ENCODE peak calls at places on chromosomes 4 and X, in four cellular contexts. O is IMR-90, B is cardiac muscle cell, M is gastrocnemius medialis. L is an unnamed sample.

GRCh38 chrX:40855411-40855810 is 120.1 kb upstream of the MED14 start:
- DNase-seq in O (no peak), B (no peak), M (peak; percentile 23), L (no peak)

GRCh38 chr4:55296076-55296475 is 50.0 kb upstream of the SRD5A3 start:
- DNase-seq in O (no peak), B (no peak), M (no peak), L (no peak)

GRCh38 chr4:176444741-176445140 is 125.0 kb downstream of the SPCS3 start:
- DNase-seq in O (peak; percentile 91), B (peak; percentile 59), M (no peak), L (no peak)

GRCh38 chrX:19085975-19086772 is 36.1 kb downstream of the ADGRG2 start:
- DNase-seq in O (no peak), B (no peak), M (no peak), L (no peak)

GRCh38 chr4:77817304-77818076 is 1.7 kb downstream of the CNOT6L start:
- DNase-seq in O (no peak), B (no peak), M (no peak), L (peak; percentile 41)

GRCh38 chrX:50877310-50877709 is 33.2 kb upstream of the BMP15 start:
- DNase-seq in O (no peak), B (peak; percentile 46), M (no peak), L (no peak)

GRCh38 chr4:101345271-101345595 is 2.1 kb downstream of the PPP3CA start:
- DNase-seq in O (peak; percentile 24), B (peak; percentile 59), M (no peak), L (no peak)

GRCh38 chrX:69093960-69094935 is 71.0 kb downstream of the PJA1 start:
- DNase-seq in O (peak; percentile 60), B (peak; percentile 76), M (peak; percentile 28), L (peak; percentile 32)

GRCh38 chr4:43757147-43757546 is 691.5 kb downstream of the KCTD8 start:
- DNase-seq in O (no peak), B (no peak), M (no peak), L (no peak)

GRCh38 chr4:56468097-56468422 is 643 bp downstream of the SRP72 start:
- DNase-seq in O (peak; percentile 35), B (peak; percentile 35), M (no peak), L (peak; percentile 32)

GRCh38 chr4:96326846-96327245 is 487.0 kb downstream of the PDHA2 start:
- DNase-seq in O (no peak), B (no peak), M (no peak), L (no peak)

GRCh38 chrX:134626434-134626833 is 31.8 kb downstream of the PLAC1 start:
- DNase-seq in O (no peak), B (no peak), M (peak; percentile 34), L (no peak)

GRCh38 chr4:26145212-26145611 is 175.6 kb upstream of the RBPJ start:
- DNase-seq in O (no peak), B (no peak), M (no peak), L (no peak)

GRCh38 chr4:144809056-144809640 is 163.2 kb downstream of the HHIP start:
- DNase-seq in O (no peak), B (no peak), M (no peak), L (no peak)

GRCh38 chrX:8033175-8033574 is 106.0 kb upstream of the PNPLA4 start:
- DNase-seq in O (no peak), B (no peak), M (no peak), L (no peak)

GRCh38 chr4:108317377-108317776 is 148.6 kb upstream of the LEF1 start:
- DNase-seq in O (no peak), B (no peak), M (no peak), L (no peak)

GRCh38 chr4:108315699-108316098 is 147.0 kb upstream of the LEF1 start:
- DNase-seq in O (no peak), B (no peak), M (no peak), L (no peak)

GRCh38 chr4:108324450-108324849 is 155.7 kb upstream of the LEF1 start:
- DNase-seq in O (no peak), B (no peak), M (no peak), L (no peak)

GRCh38 chr4:108322497-108322896 is 153.8 kb upstream of the LEF1 start:
- DNase-seq in O (no peak), B (no peak), M (no peak), L (no peak)

GRCh38 chr4:108320066-108320465 is 151.3 kb upstream of the LEF1 start:
- DNase-seq in O (no peak), B (no peak), M (no peak), L (no peak)
- H3K4me3 ChIP-seq in O (no peak overlapping the region), B (no peak overlapping the region), M (no peak overlapping the region), L (no peak overlapping the region)

GRCh38 chr4:75630174-75630931 is at the start of gene CDKL2:
- DNase-seq in O (no peak), B (peak; percentile 77), M (peak; percentile 68), L (no peak)

GRCh38 chr4:75633846-75634245 is 3.5 kb upstream of the CDKL2 start:
- DNase-seq in O (peak; percentile 40), B (peak; percentile 42), M (no peak), L (no peak)

GRCh38 chr4:75629239-75629638 is 1.1 kb downstream of the CDKL2 start:
- DNase-seq in O (no peak), B (no peak), M (no peak), L (no peak)

GRCh38 chr4:75634281-75634680 is 4.0 kb upstream of the CDKL2 start:
- DNase-seq in O (no peak), B (no peak), M (no peak), L (no peak)

GRCh38 chr4:75630932-75631320 is 598 bp upstream of the CDKL2 start:
- DNase-seq in O (no peak), B (peak; percentile 16), M (no peak), L (no peak)
- H3K4me3 ChIP-seq in O (peak overlapping the region; percentile 66), B (peak overlapping the region; percentile 54), M (peak overlapping the region; percentile 57), L (no peak overlapping the region)

DNA sequence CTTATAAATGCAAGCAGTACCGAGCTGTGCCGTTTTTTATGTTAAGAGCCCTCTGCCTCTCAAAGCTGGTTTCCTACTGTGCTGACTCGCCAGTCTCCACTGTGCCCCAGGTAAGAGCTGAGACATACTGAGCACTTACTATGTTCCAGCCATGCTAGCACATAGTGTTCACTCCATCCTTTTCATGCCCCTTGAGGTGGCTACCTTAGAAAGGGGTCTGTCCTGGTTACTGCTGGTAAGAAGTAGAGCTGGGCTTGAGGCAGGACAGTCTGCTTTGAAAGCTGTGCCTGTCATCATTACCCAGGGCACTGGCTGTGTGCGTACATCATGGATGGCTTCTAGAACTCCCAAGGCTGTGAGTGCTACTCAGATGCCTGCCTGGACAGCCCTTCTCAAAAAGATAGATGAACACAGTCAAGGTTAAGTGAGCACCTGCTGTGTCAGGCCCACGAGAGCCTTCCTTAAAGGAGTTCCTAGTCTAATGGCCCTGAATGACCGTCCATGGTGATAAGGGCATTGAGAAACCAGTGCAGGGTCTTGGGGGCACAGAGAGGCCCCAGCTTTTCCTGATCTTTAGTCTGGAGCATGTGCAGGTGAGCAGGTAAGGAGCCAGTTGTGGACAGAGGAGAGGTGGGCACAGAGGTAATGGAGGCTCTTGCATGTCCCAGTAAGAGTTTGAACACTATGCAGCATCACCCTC is 1.6 kb downstream of the STK32B start:
- DNase-seq in O (no peak), B (no peak), M (no peak), L (no peak)
- H3K4me3 ChIP-seq in O (peak overlapping the region; percentile 53), B (no peak overlapping the region), M (no peak overlapping the region), L (no peak overlapping the region)

GRCh38 chrX:24243692-24244091 is 70.2 kb downstream of the SUPT20HL2 start:
- DNase-seq in O (peak; percentile 9), B (peak; percentile 31), M (no peak), L (no peak)

GRCh38 chrX:24248042-24248441 is 65.8 kb downstream of the SUPT20HL2 start:
- DNase-seq in O (no peak), B (no peak), M (no peak), L (no peak)

GRCh38 chrX:24245201-24245600 is 68.7 kb downstream of the SUPT20HL2 start:
- DNase-seq in O (peak; percentile 70), B (peak; percentile 78), M (no peak), L (no peak)

GRCh38 chrX:24241822-24242648 is 71.8 kb downstream of the SUPT20HL2 start:
- DNase-seq in O (peak; percentile 39), B (peak; percentile 57), M (peak; percentile 11), L (peak; percentile 20)

DNA sequence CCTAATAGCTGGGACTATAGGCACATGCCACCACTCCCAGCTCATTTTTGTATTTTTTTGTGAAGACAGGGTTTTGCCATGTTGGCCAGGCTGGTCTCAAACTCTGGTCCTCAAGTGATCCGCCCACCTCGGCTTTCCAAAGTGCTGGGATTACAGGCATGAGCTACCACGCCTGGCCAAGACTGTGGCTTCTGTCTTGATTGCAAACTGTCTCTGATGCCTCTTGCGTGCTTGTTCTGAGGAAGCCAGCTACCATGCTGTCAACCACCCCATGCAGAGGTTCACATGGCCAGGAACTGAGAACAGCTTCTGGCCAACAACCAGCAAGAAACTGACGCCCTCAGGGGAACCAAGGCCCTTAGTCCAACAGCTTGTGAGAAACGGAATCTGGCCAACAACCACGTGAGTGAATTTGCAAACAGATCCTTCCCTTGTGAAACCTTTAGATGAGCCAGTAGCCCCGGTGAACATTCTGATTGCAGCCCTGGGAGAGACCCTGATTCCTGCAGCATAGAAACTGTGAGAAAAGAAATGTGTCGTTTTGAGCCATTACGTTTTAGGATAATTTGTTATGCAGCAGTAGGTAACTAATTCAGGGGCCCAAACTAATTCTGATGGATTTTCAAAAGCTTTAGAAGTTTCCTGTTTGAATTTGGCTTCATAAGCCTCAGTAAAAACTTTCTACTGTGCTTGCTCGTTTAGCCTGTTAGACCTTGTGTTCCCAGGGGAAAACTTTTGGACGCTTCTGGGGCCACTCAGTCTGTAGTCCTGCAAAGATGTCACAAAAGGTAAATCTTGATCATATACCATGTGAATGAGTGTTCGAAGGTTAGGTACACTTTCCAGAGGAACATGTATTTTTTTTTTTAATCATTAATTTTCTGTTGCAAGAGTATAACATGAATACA is 71.0 kb downstream of the SUPT20HL2 start:
- DNase-seq in O (peak; percentile 63), B (peak; percentile 94), M (peak; percentile 80), L (no peak)
- H3K4me3 ChIP-seq in O (no peak overlapping the region), B (no peak overlapping the region), M (no peak overlapping the region), L (no peak overlapping the region)

GRCh38 chr4:35516102-35516501 is 728.2 kb downstream of the ARAP2 start:
- DNase-seq in O (no peak), B (no peak), M (no peak), L (no peak)
- H3K4me3 ChIP-seq in O (no peak overlapping the region), B (no peak overlapping the region), M (no peak overlapping the region), L (no peak overlapping the region)

GRCh38 chr4:47484169-47484568 is 906 bp upstream of the ATP10D start:
- DNase-seq in O (no peak), B (no peak), M (no peak), L (no peak)
- H3K4me3 ChIP-seq in O (no peak overlapping the region), B (no peak overlapping the region), M (no peak overlapping the region), L (no peak overlapping the region)

DNA sequence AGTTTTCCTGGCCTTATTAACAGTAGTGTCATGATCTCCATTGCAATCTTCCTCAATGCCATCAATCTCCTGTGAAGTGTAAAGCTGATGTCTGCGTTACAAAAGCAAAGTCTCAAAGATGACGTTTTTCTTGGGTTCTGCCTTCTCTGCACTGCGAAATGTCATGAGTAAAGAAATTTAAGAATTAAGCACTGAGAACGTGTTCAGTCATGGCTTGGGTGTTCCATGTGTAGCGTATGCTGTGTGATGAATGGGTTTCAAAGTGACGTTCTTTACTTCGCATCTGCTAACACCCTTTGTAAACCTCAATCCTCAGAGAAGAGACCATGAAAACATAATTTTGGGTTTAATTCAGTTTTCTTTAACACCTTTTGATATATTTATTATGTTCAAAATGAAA is 1.0 kb downstream of the NAP1L5 start:
- DNase-seq in O (peak; percentile 23), B (no peak), M (no peak), L (no peak)
- H3K4me3 ChIP-seq in O (peak overlapping the region; percentile 37), B (no peak overlapping the region), M (peak overlapping the region; percentile 79), L (peak overlapping the region; percentile 67)

L was measured in Jurkat, Clone E6-1.